ENCODE peak calls at places on chromosomes 5 and 9, in seven cellular contexts. Z, J, A, D, U, B and M are unnamed samples.

GRCh38 chr9:127417130-127418036 is 6.8 kb upstream of the ZNF79 start:
- DNase-seq in Z (no peak), J (peak), A (no peak), D (no peak), U (no peak), B (no peak), M (no peak)

GRCh38 chr5:43193952-43194321 is 1.9 kb downstream of the NIM1K start:
- DNase-seq in Z (no peak), J (no peak), A (no peak), D (no peak), U (no peak), B (no peak), M (no peak)

GRCh38 chr9:2367970-2368369 is 253.6 kb upstream of the VLDLR start:
- DNase-seq in Z (no peak), J (peak), A (no peak), D (no peak), U (no peak), B (no peak), M (no peak)

GRCh38 chr5:121805931-121806330 is 45.8 kb upstream of the FTMT start:
- DNase-seq in Z (no peak), J (no peak), A (no peak), D (no peak), U (no peak), B (no peak), M (no peak)

GRCh38 chr9:105024529-105024928 is 96.6 kb upstream of the ABCA1 start:
- DNase-seq in Z (no peak), J (no peak), A (no peak), D (no peak), U (no peak), B (no peak), M (no peak)

GRCh38 chr9:84955155-84955554 is 285.6 kb downstream of the NTRK2 start:
- DNase-seq in Z (no peak), J (no peak), A (no peak), D (no peak), U (no peak), B (no peak), M (no peak)

GRCh38 chr9:68545033-68545705 is 4.5 kb upstream of the TMEM252 start:
- DNase-seq in Z (no peak), J (no peak), A (no peak), D (no peak), U (no peak), B (no peak), M (no peak)

GRCh38 chr9:2478421-2478820 is 143.2 kb upstream of the VLDLR start:
- DNase-seq in Z (no peak), J (no peak), A (no peak), D (no peak), U (no peak), B (no peak), M (no peak)

GRCh38 chr5:423233-423565 is 19.8 kb upstream of the EXOC3 start:
- DNase-seq in Z (no peak), J (no peak), A (peak), D (no peak), U (no peak), B (no peak), M (no peak)

GRCh38 chr5:14337603-14338002 is 194.5 kb downstream of the TRIO start:
- DNase-seq in Z (no peak), J (no peak), A (no peak), D (no peak), U (no peak), B (no peak), M (no peak)

GRCh38 chr5:31962928-31963327 is 211.2 kb downstream of the GOLPH3 start:
- DNase-seq in Z (no peak), J (peak), A (no peak), D (no peak), U (no peak), B (no peak), M (no peak)

GRCh38 chr9:90726215-90726614 is 75.4 kb upstream of the SYK start:
- DNase-seq in Z (no peak), J (no peak), A (no peak), D (no peak), U (no peak), B (no peak), M (no peak)

GRCh38 chr5:125722550-125722949 is 700.7 kb upstream of the GRAMD2B start:
- DNase-seq in Z (no peak), J (no peak), A (no peak), D (no peak), U (no peak), B (no peak), M (no peak)

GRCh38 chr5:126868961-126869451 is 92.1 kb downstream of the LMNB1 start:
- DNase-seq in Z (no peak), J (peak), A (no peak), D (no peak), U (no peak), B (peak), M (no peak)

GRCh38 chr9:16265671-16266070 is 604.8 kb downstream of the BNC2 start:
- DNase-seq in Z (no peak), J (no peak), A (no peak), D (no peak), U (no peak), B (no peak), M (no peak)

GRCh38 chr5:37495668-37496067 is 116.5 kb downstream of the WDR70 start:
- DNase-seq in Z (no peak), J (peak), A (no peak), D (no peak), U (no peak), B (no peak), M (no peak)

GRCh38 chr5:77851229-77852067 is 75.3 kb upstream of the TBCA start:
- DNase-seq in Z (no peak), J (peak), A (no peak), D (no peak), U (peak), B (no peak), M (no peak)

GRCh38 chr9:126497673-126498255 is 116.0 kb upstream of the LMX1B start:
- DNase-seq in Z (no peak), J (no peak), A (no peak), D (no peak), U (no peak), B (no peak), M (no peak)

GRCh38 chr5:178333821-178334481 is 101.3 kb upstream of the PHYKPL start:
- DNase-seq in Z (no peak), J (no peak), A (peak), D (no peak), U (no peak), B (no peak), M (peak)

GRCh38 chr5:61669531-61669930 is 337.5 kb downstream of the ZSWIM6 start:
- DNase-seq in Z (no peak), J (no peak), A (no peak), D (no peak), U (peak), B (no peak), M (no peak)

GRCh38 chr5:87245451-87245850 is 22.2 kb upstream of the RASA1 start:
- DNase-seq in Z (no peak), J (no peak), A (no peak), D (no peak), U (no peak), B (no peak), M (no peak)

GRCh38 chr5:120053841-120054240 is 410.3 kb upstream of the PRR16 start:
- DNase-seq in Z (no peak), J (no peak), A (no peak), D (no peak), U (no peak), B (no peak), M (no peak)

GRCh38 chr5:154390096-154390495 is 55.7 kb upstream of the SAP30L start:
- DNase-seq in Z (no peak), J (peak), A (no peak), D (no peak), U (no peak), B (no peak), M (no peak)

GRCh38 chr5:77924081-77924480 is 147.9 kb upstream of the TBCA start:
- DNase-seq in Z (no peak), J (peak), A (no peak), D (no peak), U (no peak), B (no peak), M (no peak)

GRCh38 chr5:176899296-176899891 is at the start of gene HK3:
- DNase-seq in Z (no peak), J (no peak), A (no peak), D (no peak), U (peak), B (no peak), M (no peak)

GRCh38 chr9:100477221-100477620 is 4.3 kb downstream of the TMEFF1 start:
- DNase-seq in Z (no peak), J (no peak), A (no peak), D (no peak), U (no peak), B (no peak), M (no peak)